ENCODE peak calls at places on chromosome 9, in six cellular contexts. M, A, N, W, G and Z are unnamed samples.

GRCh38 chr9:111582888-111583287 is 16.6 kb downstream of the PTGR1 start:
- DNase-seq in M (no peak), W (no peak), N (no peak), A (no peak), G (peak), Z (peak)

GRCh38 chr9:65411901-65412300 is 126.9 kb upstream of the FOXD4L5 start:
- DNase-seq in G (no peak), M (peak), N (no peak), A (no peak), W (no peak), Z (no peak)

GRCh38 chr9:115213777-115214428 is 95.9 kb upstream of the TNC start:
- DNase-seq in N (no peak), G (peak), A (no peak), W (no peak), M (no peak), Z (peak)

GRCh38 chr9:81789751-81790150 is 100.4 kb upstream of the TLE1 start:
- DNase-seq in A (no peak), N (no peak), W (no peak), G (no peak), M (no peak), Z (no peak)

GRCh38 chr9:95057121-95057520 is 260.4 kb downstream of the FANCC start:
- DNase-seq in W (no peak), N (no peak), M (no peak), G (no peak), A (no peak), Z (no peak)

GRCh38 chr9:18743976-18744375 is 270.0 kb downstream of the ADAMTSL1 start:
- DNase-seq in A (no peak), N (no peak), W (no peak), M (no peak), G (no peak), Z (no peak)

GRCh38 chr9:70438341-70438924 is 24.0 kb upstream of the KLF9 start:
- DNase-seq in G (peak), M (no peak), W (no peak), N (no peak), A (no peak), Z (peak)

GRCh38 chr9:136926154-136926704 is 18.3 kb downstream of the FBXW5 start:
- DNase-seq in M (no peak), G (no peak), W (no peak), A (no peak), N (no peak), Z (no peak)

GRCh38 chr9:32500768-32501167 is 25.2 kb downstream of the RIGI start:
- DNase-seq in N (no peak), G (peak), A (no peak), M (no peak), W (no peak), Z (peak)

GRCh38 chr9:22528485-22528884 is 81.9 kb downstream of the DMRTA1 start:
- DNase-seq in M (no peak), W (no peak), G (no peak), A (no peak), N (peak), Z (peak)

GRCh38 chr9:134406366-134407122 is 80.3 kb downstream of the RXRA start:
- DNase-seq in G (no peak), A (no peak), W (no peak), N (no peak), M (no peak), Z (peak)

GRCh38 chr9:82488702-82489578 is 500.4 kb downstream of the SPATA31D1 start:
- DNase-seq in M (no peak), W (no peak), A (no peak), G (peak), N (no peak), Z (peak)